ENCODE peak calls at places on chromosomes 13 and 19, in seven cellular contexts. X, V, R, J, Q, S and K are unnamed samples.

GRCh38 chr13:44938854-44939253 is 50.4 kb downstream of the NUFIP1 start:
- DNase-seq in S (no peak), X (no peak), R (no peak), V (no peak), Q (no peak), J (no peak), K (no peak)

GRCh38 chr13:108574856-108575255 is 54.6 kb upstream of the MYO16 start:
- DNase-seq in V (no peak), R (no peak), X (no peak), Q (no peak), J (no peak), S (no peak), K (no peak)

GRCh38 chr19:21891086-21891485 is 55.1 kb upstream of the ZNF43 start:
- DNase-seq in J (no peak), V (no peak), Q (no peak), X (no peak), S (no peak), R (no peak), K (no peak)

GRCh38 chr19:41796362-41796761 is at the start of gene CEACAM3:
- DNase-seq in J (no peak), S (no peak), V (no peak), R (no peak), X (no peak), Q (no peak), K (no peak)

GRCh38 chr19:4649392-4650094 is 10.2 kb downstream of the TNFAIP8L1 start:
- DNase-seq in S (no peak), R (no peak), V (no peak), J (no peak), X (no peak), Q (no peak), K (no peak)

GRCh38 chr19:11208526-11209471 is 11.5 kb upstream of the KANK2 start:
- DNase-seq in S (no peak), R (no peak), J (no peak), X (no peak), Q (no peak), V (no peak), K (no peak)

GRCh38 chr19:1000095-1000494 is at the start of gene GRIN3B:
- DNase-seq in X (peak), V (peak), Q (peak), R (peak), S (no peak), J (peak), K (no peak)

GRCh38 chr13:46495647-46496046 is 57.3 kb upstream of the LRCH1 start:
- DNase-seq in X (no peak), J (no peak), V (no peak), Q (no peak), R (no peak), S (no peak), K (no peak)

GRCh38 chr13:66492479-66492878 is 737.7 kb downstream of the PCDH9 start:
- DNase-seq in X (peak), Q (no peak), J (peak), S (no peak), R (no peak), V (no peak), K (no peak)

GRCh38 chr13:35996360-35996759 is 134.8 kb downstream of the DCLK1 start:
- DNase-seq in X (no peak), Q (no peak), V (no peak), S (no peak), J (no peak), R (no peak), K (no peak)

GRCh38 chr13:35992964-35993363 is 138.2 kb downstream of the DCLK1 start:
- DNase-seq in J (no peak), X (no peak), S (no peak), V (no peak), Q (no peak), R (no peak), K (no peak)

GRCh38 chr13:35995136-35995535 is 136.0 kb downstream of the DCLK1 start:
- DNase-seq in X (no peak), R (no peak), S (no peak), Q (no peak), J (no peak), V (no peak), K (no peak)

GRCh38 chr13:35990196-35990595 is 141.0 kb downstream of the DCLK1 start:
- DNase-seq in J (peak), Q (no peak), R (no peak), V (no peak), S (no peak), X (no peak), K (no peak)

DNA sequence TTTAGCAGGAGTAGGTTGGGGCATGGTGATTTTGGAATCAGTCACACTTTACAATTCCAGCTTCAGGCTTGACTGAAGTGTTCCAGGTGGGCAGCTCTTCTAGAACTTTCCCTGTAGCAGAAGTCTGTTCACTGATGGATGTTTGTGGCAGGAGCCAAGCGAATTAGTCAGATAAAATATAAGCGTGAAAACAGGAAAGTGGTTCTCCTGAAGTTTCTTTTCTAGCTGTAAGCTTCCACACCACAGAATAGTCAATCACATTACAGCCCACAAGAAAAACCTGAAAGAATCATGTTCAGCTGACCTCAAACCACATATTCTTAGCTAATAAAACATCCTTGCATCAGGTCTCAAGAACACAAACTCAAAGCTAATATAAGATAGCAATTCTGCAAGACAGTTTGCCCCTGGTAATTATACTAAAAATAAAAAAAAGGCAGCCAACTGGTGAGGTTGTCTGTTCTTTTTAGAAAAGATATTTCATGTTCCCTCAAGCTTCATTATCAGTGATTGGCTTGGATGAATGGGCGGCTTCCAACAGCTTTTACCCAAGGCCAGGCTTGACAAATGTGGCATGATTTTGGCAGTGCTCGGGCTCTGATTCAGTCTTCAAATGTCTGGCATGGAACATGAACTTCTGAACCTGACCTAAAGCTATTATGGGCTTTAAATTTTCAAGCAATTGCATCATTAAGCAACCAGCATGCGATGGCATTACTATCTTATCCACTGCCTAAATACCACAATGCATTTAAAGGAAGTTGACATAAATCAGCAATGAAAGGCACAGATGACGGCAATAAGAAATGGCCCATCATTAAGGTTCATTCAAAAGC is 136.8 kb downstream of the DCLK1 start:
- DNase-seq in J (no peak), R (no peak), Q (no peak), X (no peak), S (no peak), V (no peak), K (no peak)
- TF ChIP-seq POLR2AphosphoS5 in J (no peak), R (no peak), Q (no peak), X (no peak), S (no peak), V (no peak), K (no peak)

GRCh38 chr19:3064011-3064330 is 1.7 kb upstream of the TLE5 start:
- DNase-seq in X (no peak), J (no peak), R (no peak), S (no peak), Q (no peak), V (no peak), K (no peak)

GRCh38 chr19:3067549-3067948 is 5.3 kb upstream of the TLE5 start:
- DNase-seq in Q (no peak), R (no peak), X (no peak), S (no peak), J (no peak), V (no peak), K (no peak)

GRCh38 chr19:3068071-3068470 is 5.8 kb upstream of the TLE5 start:
- DNase-seq in X (no peak), V (no peak), S (no peak), Q (no peak), J (no peak), R (no peak), K (no peak)

GRCh38 chr19:3066482-3067049 is 4.3 kb upstream of the TLE5 start:
- DNase-seq in S (no peak), X (no peak), Q (no peak), J (no peak), V (no peak), R (no peak), K (no peak)

GRCh38 chr19:3065675-3066357 is 3.5 kb upstream of the TLE5 start:
- DNase-seq in R (peak), V (peak), S (no peak), J (no peak), Q (peak), X (no peak), K (no peak)
- TF ChIP-seq POLR2AphosphoS5 in R (peak), V (no peak), S (no peak), J (no peak), Q (no peak), X (no peak), K (no peak)

DNA sequence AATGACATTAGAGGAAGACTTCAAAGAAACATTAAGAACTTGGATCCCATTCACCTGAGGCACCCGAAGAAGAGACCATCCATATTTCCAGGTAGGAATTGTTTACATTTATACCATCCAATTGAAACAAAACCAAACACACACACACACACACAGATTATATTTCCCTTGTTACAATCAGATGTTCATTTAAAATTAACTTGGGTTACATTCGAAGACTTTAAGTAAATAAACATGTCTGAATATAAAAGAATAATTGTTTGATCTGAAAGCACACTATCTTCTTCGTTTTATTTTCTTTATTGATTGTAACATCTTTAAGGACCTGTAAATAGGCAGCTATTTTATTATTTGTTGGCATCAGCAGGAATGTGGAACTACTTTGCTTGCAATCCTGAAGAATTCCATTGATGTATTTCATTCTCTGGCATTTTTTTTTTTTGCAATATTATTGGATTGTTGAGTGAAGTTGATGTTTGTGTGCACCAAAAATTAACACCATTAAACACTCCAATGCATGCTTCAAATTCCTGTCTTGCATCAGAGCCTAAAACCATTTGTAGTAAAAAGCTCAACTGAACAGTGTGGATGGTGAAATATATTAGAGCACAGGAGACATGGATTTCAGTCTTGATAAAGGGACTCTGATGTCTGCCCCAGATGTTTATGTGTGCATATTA is 85.3 kb upstream of the FRY start:
- DNase-seq in S (no peak), Q (no peak), V (no peak), X (no peak), J (no peak), R (no peak), K (no peak)
- TF ChIP-seq POLR2AphosphoS5 in S (no peak), Q (no peak), V (no peak), X (no peak), J (no peak), R (no peak), K (no peak)

GRCh38 chr13:80084086-80084676 is 256.7 kb downstream of the SPRY2 start:
- DNase-seq in J (peak), V (no peak), Q (no peak), R (no peak), S (no peak), X (no peak), K (no peak)
- TF ChIP-seq POLR2AphosphoS5 in J (no peak), V (no peak), Q (no peak), R (no peak), S (no peak), X (no peak), K (no peak)

GRCh38 chr19:30227661-30228112 is 144.5 kb upstream of the ZNF536 start:
- DNase-seq in Q (peak), X (peak), S (no peak), R (peak), J (peak), V (peak), K (no peak)
- TF ChIP-seq POLR2AphosphoS5 in Q (no peak), X (no peak), S (no peak), R (no peak), J (no peak), V (no peak), K (no peak)